ENCODE peak calls at places on chromosomes 12 and 14, in ten cellular contexts. X is astrocyte of the spinal cord, L is BE2C, N is endodermal cell, B is dorsolateral prefrontal cortex, W is colonic mucosa, O is aorta, U is left ventricle myocardium inferior, Y is hepatocyte, E is keratinocyte. C is an unnamed sample.

GRCh38 chr12:50110762-50111416 is 1.1 kb upstream of the COX14 start:
- DNase-seq in X (no peak), E (no peak), U (peak), O (peak), B (no peak), L (peak), Y (peak), W (peak), N (peak), C (peak)

GRCh38 chr14:51419685-51420084 is 179.6 kb downstream of the TMX1 start:
- DNase-seq in W (no peak), N (no peak), X (no peak), O (no peak), U (no peak), Y (no peak), E (no peak), B (no peak), L (no peak), C (no peak)

GRCh38 chr12:113271853-113272561 is 50.7 kb downstream of the TPCN1 start:
- DNase-seq in U (peak), B (peak), L (peak), E (no peak), X (peak), O (peak), N (peak), Y (peak), W (peak), C (peak)

GRCh38 chr12:57837779-57838562 is 8.6 kb downstream of the CTDSP2 start:
- DNase-seq in Y (peak), B (no peak), E (no peak), X (peak), L (no peak), O (peak), W (no peak), N (peak), U (peak), C (no peak)

GRCh38 chr12:101379149-101379548 is 28.4 kb downstream of the ARL1 start:
- DNase-seq in O (no peak), X (no peak), N (no peak), U (no peak), E (no peak), B (no peak), W (no peak), Y (no peak), L (no peak), C (no peak)

GRCh38 chr12:77734489-77734888 is 96.2 kb upstream of the NAV3 start:
- DNase-seq in E (no peak), N (no peak), B (no peak), U (no peak), X (peak), O (no peak), Y (no peak), W (no peak), L (no peak), C (no peak)

GRCh38 chr12:102873077-102873476 is 44.0 kb downstream of the PAH start:
- DNase-seq in U (no peak), W (no peak), X (no peak), O (no peak), B (no peak), E (no peak), N (no peak), L (no peak), Y (no peak), C (no peak)

GRCh38 chr12:72264548-72265175 is 7.5 kb upstream of the TRHDE start:
- DNase-seq in O (no peak), E (no peak), U (no peak), X (peak), L (no peak), Y (peak), N (no peak), B (no peak), W (no peak), C (no peak)

GRCh38 chr12:95218164-95218851 is 701 bp downstream of the VEZT start:
- DNase-seq in X (peak), N (no peak), U (no peak), Y (no peak), L (no peak), W (peak), B (no peak), O (no peak), E (no peak), C (no peak)

GRCh38 chr12:52818376-52818775 is 4.5 kb upstream of the KRT4 start:
- DNase-seq in N (no peak), X (no peak), B (no peak), O (peak), W (no peak), U (no peak), E (no peak), L (no peak), Y (peak), C (no peak)

GRCh38 chr14:103151270-103151933 is 28.1 kb downstream of the TNFAIP2 start:
- DNase-seq in N (peak), W (no peak), U (no peak), L (no peak), X (no peak), O (no peak), Y (no peak), B (no peak), E (no peak), C (peak)

GRCh38 chr14:97459180-97459579 is 662.0 kb downstream of the VRK1 start:
- DNase-seq in L (no peak), W (no peak), N (no peak), O (no peak), B (no peak), E (no peak), U (no peak), Y (no peak), X (no peak), C (no peak)

GRCh38 chr12:124732275-124733075 is 131.2 kb downstream of the SCARB1 start:
- DNase-seq in W (no peak), B (no peak), N (peak), L (no peak), E (no peak), X (no peak), Y (no peak), O (peak), U (no peak), C (no peak)

GRCh38 chr12:93387780-93388179 is 10.1 kb downstream of the NUDT4 start:
- DNase-seq in N (no peak), X (peak), O (no peak), Y (no peak), U (no peak), L (no peak), E (peak), B (no peak), W (no peak), C (no peak)

GRCh38 chr12:111220363-111220762 is 148.5 kb downstream of the PHETA1 start:
- DNase-seq in U (no peak), N (no peak), E (no peak), W (no peak), X (no peak), B (no peak), O (no peak), Y (no peak), L (no peak), C (no peak)

GRCh38 chr14:23566782-23567185 is 807 bp downstream of the AP1G2 start:
- DNase-seq in O (no peak), W (no peak), L (no peak), X (no peak), Y (no peak), B (no peak), U (no peak), N (no peak), E (no peak), C (no peak)

DNA sequence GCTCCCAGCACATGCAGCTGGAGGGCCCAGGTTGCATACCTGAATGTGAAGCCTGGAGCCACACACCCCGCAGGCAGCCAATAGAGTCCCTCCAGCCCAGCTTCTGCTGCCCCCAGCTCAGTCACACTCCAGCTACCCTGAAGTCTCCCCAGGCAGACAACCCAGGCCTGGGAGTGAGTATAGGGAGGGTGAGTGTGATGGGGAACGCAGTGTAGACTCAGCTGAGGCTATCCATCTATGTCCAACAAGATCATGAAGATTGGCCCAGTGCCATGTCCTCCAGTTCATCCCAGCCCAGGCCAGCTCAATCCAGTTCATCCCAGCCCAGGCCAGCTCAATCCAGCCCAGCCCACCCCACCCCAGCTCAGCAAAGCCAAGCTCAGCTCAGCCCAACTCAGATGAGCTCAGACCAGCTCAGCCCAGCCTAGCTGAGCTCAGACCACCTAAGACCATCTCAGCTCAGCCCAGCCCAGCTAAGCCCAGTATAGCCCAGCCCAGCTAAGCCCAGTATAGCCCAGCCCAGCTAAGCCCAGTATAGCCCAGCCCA is 330.4 kb downstream of the TMEM121 start:
- DNase-seq in W (peak), O (no peak), N (peak), Y (no peak), B (no peak), E (no peak), U (no peak), L (peak), X (no peak), C (peak)
- H3K4me3 ChIP-seq in W (no peak), O (no peak), N (no peak), Y (no peak), B (no peak), E (no peak), U (no peak), L (no peak), X (no peak), C (no peak)

DNA sequence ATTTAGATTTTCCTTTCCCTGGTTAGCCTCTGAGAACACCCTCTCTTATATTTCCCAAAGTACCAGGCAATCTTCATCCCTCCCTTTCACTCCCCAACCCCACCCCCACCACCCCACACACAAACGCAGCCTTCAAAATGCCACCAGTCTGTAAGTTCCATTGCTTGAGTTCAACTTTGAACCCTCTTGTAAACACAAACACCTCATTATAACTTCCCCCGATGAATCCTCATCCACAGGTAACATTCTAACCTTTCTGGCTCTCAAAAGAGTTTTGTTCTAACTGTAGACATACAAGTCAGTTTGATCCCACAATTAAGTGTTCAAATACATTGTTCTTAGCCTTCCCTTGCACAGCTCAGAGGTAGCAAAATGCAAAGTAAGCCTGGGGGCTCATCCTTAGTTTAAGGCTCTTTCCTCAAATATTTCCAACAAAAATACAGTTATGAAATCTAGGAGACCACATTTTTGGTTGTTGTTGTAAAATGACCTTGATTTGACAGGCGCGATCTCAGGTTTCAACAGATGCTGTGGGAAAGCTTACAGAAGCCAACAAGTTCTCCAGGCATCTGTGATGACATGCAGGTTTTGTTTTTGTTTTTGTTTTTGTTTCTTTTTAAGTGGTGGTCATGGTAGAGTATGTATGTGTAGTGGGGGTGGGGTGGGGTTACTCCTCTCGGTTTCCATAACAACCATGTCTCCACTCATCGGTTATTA is 199.6 kb upstream of the FOXN3 start:
- DNase-seq in U (no peak), B (no peak), N (peak), L (no peak), E (no peak), W (peak), X (peak), O (no peak), Y (peak), C (no peak)
- H3K4me3 ChIP-seq in U (peak), B (peak), N (peak), L (peak), E (no peak), W (no peak), X (no peak), O (peak), Y (no peak), C (peak)

GRCh38 chr12:12263909-12264308 is 2.9 kb downstream of the LRP6 start:
- DNase-seq in B (no peak), O (no peak), N (no peak), U (no peak), W (no peak), E (no peak), Y (no peak), X (no peak), L (no peak), C (no peak)

GRCh38 chr12:12266873-12267634 is at the start of gene LRP6:
- DNase-seq in Y (peak), E (peak), N (peak), U (peak), W (peak), X (peak), O (peak), B (peak), L (peak), C (peak)

GRCh38 chr12:12266389-12266872 is 413 bp downstream of the LRP6 start:
- DNase-seq in O (peak), U (peak), E (no peak), X (no peak), N (no peak), W (peak), Y (no peak), B (peak), L (peak), C (no peak)

GRCh38 chr12:12265035-12265434 is 1.8 kb downstream of the LRP6 start:
- DNase-seq in L (no peak), U (no peak), E (no peak), B (no peak), X (peak), N (no peak), O (no peak), W (no peak), Y (no peak), C (no peak)

DNA sequence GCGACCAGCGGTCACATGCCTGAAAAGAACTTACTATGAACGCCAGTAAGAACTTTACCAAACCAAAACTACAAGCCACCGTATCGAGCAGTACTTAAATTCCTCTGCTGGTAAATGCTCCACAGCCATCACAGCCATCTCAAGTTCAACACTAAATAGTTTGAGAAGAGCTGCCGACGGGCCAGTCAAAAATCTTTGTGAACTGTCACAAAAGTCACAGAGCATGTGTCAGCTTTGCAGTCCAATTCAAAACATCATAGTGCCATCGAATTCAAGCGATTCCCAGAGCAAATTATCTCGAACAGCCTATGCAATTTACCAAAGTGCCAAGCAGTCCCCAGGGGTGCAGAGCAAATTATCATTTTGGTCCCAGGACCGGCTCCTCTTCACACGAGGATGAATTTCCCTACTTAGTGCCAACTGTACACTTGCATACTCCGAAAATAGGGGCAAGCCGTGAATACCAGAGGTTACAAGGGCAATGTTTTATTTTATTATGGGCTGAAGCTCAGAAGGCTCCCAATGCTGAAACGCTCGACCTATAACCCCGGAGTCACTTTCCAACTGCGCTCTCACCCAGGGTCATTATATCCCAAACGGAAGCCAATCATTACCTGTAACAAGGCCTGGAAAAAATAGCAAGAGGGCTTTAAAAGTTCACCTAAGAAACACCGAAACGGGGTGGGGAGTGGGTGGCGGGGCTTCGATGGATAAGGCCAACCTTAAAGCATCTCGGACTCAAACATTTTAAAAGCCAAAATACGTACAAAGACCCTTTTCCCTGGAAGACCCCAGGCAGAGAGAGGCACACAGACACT is 1.1 kb downstream of the LRP6 start:
- DNase-seq in N (peak), U (no peak), B (no peak), O (peak), E (no peak), Y (peak), L (no peak), X (peak), W (peak), C (no peak)
- H3K4me3 ChIP-seq in N (peak), U (peak), B (peak), O (peak), E (peak), Y (peak), L (peak), X (peak), W (peak), C (peak)

DNA sequence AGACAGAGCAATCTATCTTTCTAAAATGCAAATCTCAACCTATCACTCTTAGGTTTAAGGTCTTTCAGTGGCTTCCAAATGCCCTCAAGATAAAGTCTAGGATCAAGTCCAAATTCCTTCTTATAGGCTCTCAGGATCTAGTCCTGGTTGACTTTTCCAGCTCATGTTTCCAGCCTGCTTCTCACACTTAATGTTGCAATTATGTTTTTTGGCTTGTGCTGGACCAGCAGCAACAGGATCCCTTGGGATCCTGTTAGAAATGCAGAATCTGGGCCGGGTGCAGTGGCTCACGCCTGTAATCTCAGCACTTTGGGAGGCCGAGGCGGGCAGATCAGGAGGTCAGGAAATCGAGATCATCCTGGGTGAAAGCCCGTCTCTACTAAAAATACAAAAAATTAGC is 10.6 kb downstream of the GPR33 start:
- DNase-seq in B (no peak), Y (no peak), E (no peak), L (no peak), W (no peak), N (no peak), X (no peak), O (no peak), U (no peak), C (no peak)
- H3K4me3 ChIP-seq in B (no peak), Y (no peak), E (no peak), L (no peak), W (no peak), N (no peak), X (no peak), O (no peak), U (no peak), C (no peak)